ENCODE peak calls at places on chromosomes 2 and 18, in seven cellular contexts. O is endothelial cell; R is tibial artery; B is stomach; A is CD8-positive, alpha-beta T cell; L is A549; T is gastrocnemius medialis. V is an unnamed sample.

GRCh38 chr18:60452424-60452823 is 79.8 kb upstream of the MC4R start:
- DNase-seq in O (no peak), R (no peak), B (no peak), A (no peak), L (no peak), T (no peak), V (no peak)

GRCh38 chr2:46648141-46648742 is 168.9 kb downstream of the TMEM247 start:
- DNase-seq in O (no peak), R (no peak), B (peak), A (no peak), L (peak), T (no peak), V (no peak)

GRCh38 chr2:85765081-85765731 is 11.4 kb downstream of the ATOH8 start:
- DNase-seq in O (no peak), R (no peak), B (no peak), A (no peak), L (no peak), T (no peak), V (peak)

GRCh38 chr18:78922856-78923255 is 56.8 kb upstream of the SALL3 start:
- DNase-seq in O (no peak), R (no peak), B (no peak), A (no peak), L (no peak), T (no peak), V (no peak)

GRCh38 chr18:67864677-67865340 is 348.3 kb upstream of the DSEL start:
- DNase-seq in O (no peak), R (no peak), B (no peak), A (no peak), L (no peak), T (no peak), V (no peak)

GRCh38 chr2:151289972-151290335 is 486 bp upstream of the NMI start:
- DNase-seq in O (no peak), R (peak), B (no peak), A (no peak), L (peak), T (peak), V (peak)

GRCh38 chr2:164706522-164706921 is 85.2 kb upstream of the GRB14 start:
- DNase-seq in O (no peak), R (no peak), B (no peak), A (no peak), L (peak), T (no peak), V (no peak)

GRCh38 chr2:199136241-199136640 is 321.5 kb downstream of the SATB2 start:
- DNase-seq in O (no peak), R (no peak), B (no peak), A (no peak), L (no peak), T (no peak), V (no peak)

GRCh38 chr2:11017921-11018320 is 106.2 kb downstream of the KCNF1 start:
- DNase-seq in O (no peak), R (no peak), B (no peak), A (no peak), L (no peak), T (no peak), V (no peak)

GRCh38 chr2:138090330-138090729 is 126.1 kb downstream of the HNMT start:
- DNase-seq in O (peak), R (no peak), B (no peak), A (no peak), L (peak), T (no peak), V (peak)

GRCh38 chr2:95001701-95002100 is 23.8 kb upstream of the MAL start:
- DNase-seq in O (no peak), R (no peak), B (no peak), A (no peak), L (no peak), T (no peak), V (no peak)

GRCh38 chr2:191247381-191248057 is 2.3 kb downstream of the MYO1B start:
- DNase-seq in O (no peak), R (no peak), B (no peak), A (no peak), L (peak), T (no peak), V (peak)

GRCh38 chr18:57002627-57003026 is 144.3 kb upstream of the BOD1L2 start:
- DNase-seq in O (no peak), R (no peak), B (no peak), A (no peak), L (no peak), T (no peak), V (no peak)

GRCh38 chr2:139492301-139492700 is 712.1 kb upstream of the NXPH2 start:
- DNase-seq in O (no peak), R (no peak), B (no peak), A (no peak), L (no peak), T (no peak), V (no peak)

GRCh38 chr2:37523861-37524362 is 147.5 kb downstream of the CDC42EP3 start:
- DNase-seq in O (no peak), R (peak), B (no peak), A (no peak), L (no peak), T (peak), V (no peak)

GRCh38 chr2:28391564-28392296 is 928 bp upstream of the FOSL2 start:
- DNase-seq in O (peak), R (peak), B (peak), A (peak), L (peak), T (peak), V (peak)
- TF ChIP-seq CTCF in O (no peak), R (peak), B (no peak), A (no peak), L (peak), T (peak), V (no peak)

GRCh38 chr2:118255301-118255700 is 167.0 kb downstream of the INSIG2 start:
- DNase-seq in O (no peak), R (no peak), B (no peak), A (no peak), L (no peak), T (no peak), V (no peak)
- TF ChIP-seq CTCF in O (no peak), R (no peak), B (no peak), A (no peak), L (no peak), T (no peak), V (no peak)

GRCh38 chr18:24270937-24271380 is 126.7 kb downstream of the OSBPL1A start:
- DNase-seq in O (no peak), R (no peak), B (no peak), A (no peak), L (peak), T (no peak), V (no peak)

GRCh38 chr18:24273596-24273995 is 124.0 kb downstream of the OSBPL1A start:
- DNase-seq in O (no peak), R (no peak), B (no peak), A (no peak), L (peak), T (no peak), V (peak)

GRCh38 chr18:24270358-24270936 is 127.2 kb downstream of the OSBPL1A start:
- DNase-seq in O (no peak), R (no peak), B (no peak), A (no peak), L (no peak), T (no peak), V (no peak)

GRCh38 chr18:24268784-24269550 is 128.7 kb downstream of the OSBPL1A start:
- DNase-seq in O (no peak), R (no peak), B (no peak), A (no peak), L (no peak), T (no peak), V (no peak)

GRCh38 chr18:24271381-24272331 is 126.0 kb downstream of the OSBPL1A start:
- DNase-seq in O (peak), R (peak), B (peak), A (no peak), L (peak), T (peak), V (peak)
- TF ChIP-seq CTCF in O (no peak), R (peak), B (peak), A (no peak), L (peak), T (peak), V (no peak)

GRCh38 chr18:58692420-58693185 is 21.3 kb downstream of the MALT1 start:
- DNase-seq in O (no peak), R (no peak), B (no peak), A (no peak), L (no peak), T (no peak), V (no peak)
- TF ChIP-seq CTCF in O (no peak), R (no peak), B (no peak), A (no peak), L (no peak), T (no peak), V (no peak)

GRCh38 chr2:33529771-33530481 is 53.5 kb downstream of the RASGRP3 start:
- DNase-seq in O (no peak), R (no peak), B (no peak), A (no peak), L (peak), T (no peak), V (no peak)
- TF ChIP-seq CTCF in O (no peak), R (no peak), B (no peak), A (no peak), L (no peak), T (no peak), V (no peak)